ENCODE peak calls at places on chromosome 10, in six cellular contexts. L is K562, O is A549, V is HepG2, S is endothelial cell of umbilical vein, C is GM12878. W is an unnamed sample.

GRCh38 chr10:13231190-13231589 is 3.0 kb downstream of the UCMA start:
- DNase-seq in L (no peak), O (no peak), V (no peak), S (no peak), C (no peak), W (no peak)

GRCh38 chr10:79976999-79977398 is 28.1 kb upstream of the SFTPD start:
- DNase-seq in L (no peak), O (no peak), V (no peak), S (no peak), C (no peak), W (no peak)

GRCh38 chr10:77774940-77775391 is 137.4 kb upstream of the KCNMA1 start:
- DNase-seq in L (no peak), O (no peak), V (peak; percentile 22), S (no peak), C (no peak), W (no peak)

GRCh38 chr10:21097926-21098355 is 200.8 kb upstream of the NEBL start:
- DNase-seq in L (no peak), O (no peak), V (no peak), S (no peak), C (no peak), W (no peak)

GRCh38 chr10:18542832-18543231 is 108.6 kb downstream of the NSUN6 start:
- DNase-seq in L (no peak), O (no peak), V (peak; percentile 35), S (no peak), C (no peak), W (no peak)

GRCh38 chr10:80408198-80409085 is at the start of gene PRXL2A:
- DNase-seq in L (peak; percentile 64), O (peak; percentile 78), V (peak; percentile 74), S (peak; percentile 90), C (no peak), W (peak; percentile 68)

GRCh38 chr10:46283217-46283944 is 3.4 kb upstream of the ANTXRL start:
- DNase-seq in L (no peak), O (no peak), V (no peak), S (no peak), C (no peak), W (no peak)

GRCh38 chr10:63166742-63167258 is 33.7 kb downstream of the NRBF2 start:
- DNase-seq in L (peak; percentile 63), O (peak; percentile 84), V (peak; percentile 74), S (peak; percentile 84), C (peak; percentile 33), W (peak; percentile 84)

GRCh38 chr10:23693398-23693797 is 254.5 kb downstream of the OTUD1 start:
- DNase-seq in L (no peak), O (peak; percentile 29), V (no peak), S (no peak), C (no peak), W (no peak)

GRCh38 chr10:112852308-112852707 is 97.7 kb upstream of the TCF7L2 start:
- DNase-seq in L (no peak), O (no peak), V (no peak), S (no peak), C (no peak), W (peak; percentile 58)

GRCh38 chr10:48457949-48458661 is 146.8 kb downstream of the ARHGAP22 start:
- DNase-seq in L (no peak), O (no peak), V (no peak), S (no peak), C (no peak), W (no peak)

GRCh38 chr10:128660726-128661125 is 534.5 kb upstream of the MKI67 start:
- DNase-seq in L (no peak), O (no peak), V (no peak), S (no peak), C (no peak), W (no peak)

GRCh38 chr10:44046605-44047004 is 338.3 kb downstream of the CXCL12 start:
- DNase-seq in L (no peak), O (no peak), V (no peak), S (peak; percentile 29), C (no peak), W (no peak)

GRCh38 chr10:71547841-71548493 is 151.2 kb downstream of the CDH23 start:
- DNase-seq in L (no peak), O (no peak), V (no peak), S (no peak), C (no peak), W (no peak)

GRCh38 chr10:25061711-25062455 is 45.5 kb downstream of the THNSL1 start:
- DNase-seq in L (peak; percentile 30), O (peak; percentile 47), V (no peak), S (no peak), C (no peak), W (no peak)
- TF ChIP-seq POLR2A in L (no peak), O (no peak), V (no peak), S (no peak), C (no peak), W (no peak)

GRCh38 chr10:4243651-4244050 is 458.6 kb upstream of the KLF6 start:
- DNase-seq in L (no peak), O (peak; percentile 61), V (no peak), S (peak; percentile 92), C (no peak), W (peak; percentile 54)
- TF ChIP-seq MYC in L (no peak), O (no peak), V (no peak), S (no peak), C (no peak), W (no peak)

GRCh38 chr10:110065269-110065668 is 57.5 kb downstream of the ADD3 start:
- DNase-seq in L (no peak), O (no peak), V (no peak), S (no peak), C (no peak), W (no peak)
- TF ChIP-seq POLR2A in L (no peak), O (no peak), V (no peak), S (no peak), C (no peak), W (no peak)

GRCh38 chr10:53102424-53102823 is 329.8 kb upstream of the MBL2 start:
- DNase-seq in L (no peak), O (no peak), V (no peak), S (no peak), C (no peak), W (no peak)
- TF ChIP-seq MYC in L (no peak), O (no peak), V (no peak), S (no peak), C (no peak), W (no peak)

GRCh38 chr10:122464158-122464510 is 2.8 kb downstream of the HTRA1 start:
- DNase-seq in L (no peak), O (no peak), V (no peak), S (no peak), C (no peak), W (no peak)

GRCh38 chr10:122461367-122461728 is at the start of gene HTRA1:
- DNase-seq in L (no peak), O (peak; percentile 63), V (no peak), S (peak; percentile 67), C (no peak), W (no peak)

GRCh38 chr10:122463466-122464157 is 2.3 kb downstream of the HTRA1 start:
- DNase-seq in L (no peak), O (no peak), V (no peak), S (no peak), C (no peak), W (no peak)

GRCh38 chr10:122461729-122462532 is 578 bp downstream of the HTRA1 start:
- DNase-seq in L (no peak), O (peak; percentile 47), V (no peak), S (peak; percentile 42), C (no peak), W (no peak)

GRCh38 chr10:122462533-122463465 is 1.4 kb downstream of the HTRA1 start:
- DNase-seq in L (no peak), O (no peak), V (no peak), S (peak; percentile 58), C (no peak), W (no peak)
- TF ChIP-seq POLR2A in L (no peak), O (no peak), V (no peak), S (no peak), C (no peak), W (no peak)

GRCh38 chr10:109996225-109996624 is 11.6 kb upstream of the ADD3 start:
- DNase-seq in L (no peak), O (no peak), V (no peak), S (no peak), C (no peak), W (peak; percentile 58)

GRCh38 chr10:109995178-109995577 is 12.6 kb upstream of the ADD3 start:
- DNase-seq in L (no peak), O (no peak), V (no peak), S (no peak), C (no peak), W (no peak)

GRCh38 chr10:109997233-109997632 is 10.6 kb upstream of the ADD3 start:
- DNase-seq in L (no peak), O (no peak), V (no peak), S (no peak), C (no peak), W (no peak)

GRCh38 chr10:109998513-109998912 is 9.3 kb upstream of the ADD3 start:
- DNase-seq in L (no peak), O (no peak), V (no peak), S (no peak), C (no peak), W (no peak)

GRCh38 chr10:109996766-109997171 is 11.0 kb upstream of the ADD3 start:
- DNase-seq in L (no peak), O (no peak), V (no peak), S (no peak), C (no peak), W (no peak)
- TF ChIP-seq MYC in L (no peak), O (no peak), V (no peak), S (no peak), C (no peak), W (no peak)